ENCODE peak calls at places on chromosomes 6 and 20, in nine cellular contexts. I is fibroblast of mammary gland; S is OCI-M1; X is activated T-helper 1 cell treated with anti-CD3 and anti-CD28 coated beads, Interleukin-12 subunit alpha, Interleukin-12 subunit beta, Interleukin-2, Interleukin-4 antibody, amounts not matched to agents 30 ng/mL and 10 ng/mL and 1 ng/mL, durations not matched to agents 14 hours and 24 hours and 36 hours; N is hypothalamus; H is stimulated activated CD8-positive, alpha-beta memory T cell treated with anti-CD3 and anti-CD28 coated beads, Interleukin-2, amount 100 ng/mL, for 1 hour; T is RKO; O is ACHN; B is NB4. Y is an unnamed sample.

GRCh38 chr6:167839343-167839742 is 12.6 kb downstream of the AFDN start:
- DNase-seq in S (no peak), X (no peak), T (no peak), H (no peak), O (no peak), B (peak), I (peak), N (no peak), Y (no peak)

GRCh38 chr6:124053315-124053714 is 249.7 kb downstream of the NKAIN2 start:
- DNase-seq in H (no peak), T (no peak), B (no peak), S (peak), N (no peak), I (no peak), O (no peak), X (no peak), Y (no peak)

GRCh38 chr6:12890171-12890790 is 173.7 kb downstream of the PHACTR1 start:
- DNase-seq in N (no peak), T (peak), B (peak), S (peak), X (no peak), H (no peak), I (peak), O (peak), Y (no peak)

GRCh38 chr20:45863543-45864470 is 6.4 kb downstream of the ZSWIM3 start:
- DNase-seq in O (no peak), S (no peak), X (no peak), N (no peak), I (no peak), T (no peak), B (no peak), H (no peak), Y (no peak)

GRCh38 chr20:9966966-9967365 is 67.8 kb upstream of the ANKEF1 start:
- DNase-seq in I (peak), T (peak), N (no peak), B (peak), O (peak), H (no peak), S (peak), X (no peak), Y (no peak)

GRCh38 chr6:138569970-138570715 is 70.8 kb upstream of the NHSL1 start:
- DNase-seq in X (no peak), T (no peak), I (no peak), O (no peak), N (no peak), B (no peak), H (no peak), S (no peak), Y (no peak)

GRCh38 chr20:32777177-32777956 is 15.2 kb downstream of the DNMT3B start:
- DNase-seq in I (no peak), H (no peak), X (no peak), S (no peak), B (no peak), O (peak), T (no peak), N (no peak), Y (no peak)

GRCh38 chr6:76701610-76702009 is 629.1 kb upstream of the IMPG1 start:
- DNase-seq in S (no peak), B (no peak), O (no peak), X (no peak), N (no peak), H (no peak), I (no peak), T (no peak), Y (no peak)

GRCh38 chr6:53640361-53640760 is 25.2 kb downstream of the KLHL31 start:
- DNase-seq in O (no peak), N (no peak), I (no peak), X (no peak), T (no peak), B (no peak), H (no peak), S (no peak), Y (no peak)

GRCh38 chr20:37524221-37524700 is 3.2 kb downstream of the NNAT start:
- DNase-seq in B (no peak), H (no peak), N (no peak), X (no peak), O (no peak), I (no peak), S (no peak), T (no peak), Y (no peak)

GRCh38 chr6:89302936-89303335 is 12.2 kb downstream of the GABRR2 start:
- DNase-seq in H (no peak), B (peak), S (no peak), O (no peak), N (no peak), I (no peak), X (no peak), T (no peak), Y (no peak)

GRCh38 chr20:44475694-44476560 is at the start of gene TTPAL:
- DNase-seq in B (peak), S (peak), H (peak), O (peak), T (peak), N (peak), X (peak), I (peak), Y (peak)

GRCh38 chr6:83592770-83593394 is 80.5 kb downstream of the PRSS35 start:
- DNase-seq in N (no peak), S (peak), I (peak), B (peak), T (peak), H (no peak), X (no peak), O (peak), Y (no peak)

GRCh38 chr6:56370127-56370540 is 122.8 kb upstream of the COL21A1 start:
- DNase-seq in S (no peak), H (no peak), X (no peak), I (peak), B (no peak), O (peak), N (no peak), T (no peak), Y (no peak)

GRCh38 chr6:14951704-14952103 is 294.2 kb upstream of the JARID2 start:
- DNase-seq in X (no peak), B (no peak), I (no peak), O (no peak), S (peak), N (no peak), T (no peak), H (no peak), Y (no peak)

GRCh38 chr20:19824861-19825260 is 66.8 kb downstream of the RIN2 start:
- DNase-seq in N (no peak), S (no peak), T (no peak), B (no peak), X (no peak), H (no peak), I (peak), O (no peak), Y (no peak)

GRCh38 chr20:31998246-31998645 is 12.0 kb upstream of the CCM2L start:
- DNase-seq in O (no peak), N (no peak), X (no peak), B (no peak), T (no peak), I (no peak), S (no peak), H (no peak), Y (no peak)

GRCh38 chr20:23153696-23154341 is 67.7 kb upstream of the CD93 start:
- DNase-seq in B (no peak), H (no peak), O (no peak), I (no peak), S (no peak), T (no peak), X (no peak), N (no peak), Y (no peak)

GRCh38 chr6:81741689-81742088 is 10.8 kb downstream of the TENT5A start:
- DNase-seq in H (no peak), B (no peak), I (no peak), T (no peak), S (no peak), X (no peak), N (no peak), O (no peak), Y (no peak)

GRCh38 chr20:47146703-47147102 is 209.8 kb downstream of the ZMYND8 start:
- DNase-seq in S (no peak), X (no peak), T (no peak), N (no peak), O (peak), H (no peak), I (peak), B (no peak), Y (no peak)

GRCh38 chr20:17833036-17833674 is 133.4 kb downstream of the BANF2 start:
- DNase-seq in I (peak), H (no peak), N (no peak), S (no peak), T (peak), X (no peak), B (no peak), O (no peak), Y (no peak)

GRCh38 chr6:127366281-127367022 is 23.0 kb upstream of the ECHDC1 start:
- DNase-seq in B (peak), H (no peak), T (peak), N (no peak), X (no peak), S (no peak), I (peak), O (peak), Y (no peak)